ENCODE peak calls at places on chromosomes 5 and 9, in nine cellular contexts. K is A549; D is activated CD4-positive, alpha-beta T cell treated with anti-CD3 and anti-CD28 coated beads, Interleukin-2, amount 50 U/mL, for 4 hours; W is aorta; O is effector memory CD8-positive, alpha-beta T cell; X is stimulated activated CD8-positive, alpha-beta memory T cell treated with anti-CD3 and anti-CD28 coated beads, Interleukin-15, amount 100 ng/mL, for 4 hours; P is brain microvascular endothelial cell; J is GM20000; C is H7. V is an unnamed sample.

GRCh38 chr5:124262443-124262842 is 484.0 kb downstream of the ZNF608 start:
- DNase-seq in P (no peak), D (no peak), X (no peak), W (no peak), O (no peak), K (no peak), J (no peak), C (peak; percentile 8), V (no peak)

GRCh38 chr9:34254141-34254913 is 74.7 kb downstream of the KIF24 start:
- DNase-seq in K (peak; percentile 66), C (no peak), O (no peak), J (no peak), P (peak; percentile 45), D (no peak), X (no peak), W (no peak), V (no peak)

GRCh38 chr5:27727254-27727653 is 688.9 kb upstream of the CDH9 start:
- DNase-seq in P (no peak), J (no peak), C (peak; percentile 18), D (no peak), X (no peak), K (no peak), W (no peak), O (no peak), V (no peak)

GRCh38 chr9:89426389-89426961 is 71.4 kb downstream of the SEMA4D start:
- DNase-seq in X (no peak), K (no peak), D (no peak), C (no peak), J (peak; percentile 69), P (no peak), W (no peak), O (peak; percentile 40), V (no peak)

GRCh38 chr9:132864691-132865090 is 13.4 kb downstream of the AK8 start:
- DNase-seq in W (no peak), D (no peak), J (no peak), K (no peak), X (no peak), O (no peak), C (peak; percentile 51), P (no peak), V (no peak)

GRCh38 chr9:5089737-5090136 is 95.7 kb downstream of the INSL6 start:
- DNase-seq in C (no peak), O (no peak), K (no peak), P (no peak), D (no peak), W (no peak), X (no peak), J (no peak), V (no peak)

GRCh38 chr5:172920447-172920849 is 38.8 kb upstream of the RPL26L1 start:
- DNase-seq in D (no peak), P (peak; percentile 99), J (no peak), C (no peak), O (no peak), K (peak; percentile 95), X (no peak), W (peak; percentile 92), V (no peak)

GRCh38 chr9:5818424-5819142 is 14.3 kb downstream of the ERMP1 start:
- DNase-seq in X (no peak), K (no peak), J (no peak), C (no peak), O (no peak), P (no peak), W (no peak), D (no peak), V (no peak)

GRCh38 chr5:1521671-1522600 is 1.8 kb downstream of the LPCAT1 start:
- DNase-seq in C (peak; percentile 69), K (no peak), D (no peak), X (no peak), W (peak; percentile 77), O (no peak), J (no peak), P (peak; percentile 81), V (no peak)

GRCh38 chr5:68587181-68587580 is 371.6 kb downstream of the PIK3R1 start:
- DNase-seq in C (no peak), P (no peak), X (no peak), K (no peak), O (no peak), D (no peak), W (no peak), J (no peak), V (no peak)

GRCh38 chr5:132475531-132475930 is 15.0 kb downstream of the IRF1 start:
- DNase-seq in C (no peak), D (no peak), X (no peak), O (no peak), K (no peak), P (no peak), W (no peak), J (no peak), V (no peak)

GRCh38 chr9:120336021-120336752 is 243.8 kb downstream of the CDK5RAP2 start:
- DNase-seq in O (no peak), X (no peak), J (no peak), C (no peak), K (no peak), W (no peak), D (no peak), P (no peak), V (no peak)

GRCh38 chr5:58330781-58331180 is 129.1 kb downstream of the PLK2 start:
- DNase-seq in P (no peak), J (no peak), C (no peak), D (no peak), X (no peak), O (no peak), W (no peak), K (no peak), V (no peak)

GRCh38 chr9:89009049-89009840 is 18.0 kb downstream of the S1PR3 start:
- DNase-seq in C (no peak), X (no peak), P (no peak), J (no peak), W (peak; percentile 61), D (no peak), K (no peak), O (no peak), V (no peak)

GRCh38 chr9:6997330-6997729 is 239.6 kb downstream of the KDM4C start:
- DNase-seq in J (no peak), W (no peak), D (no peak), K (no peak), P (no peak), C (no peak), O (no peak), X (no peak), V (no peak)

GRCh38 chr5:73066466-73066865 is 53.9 kb upstream of the TMEM171 start:
- DNase-seq in C (no peak), O (no peak), J (no peak), X (no peak), D (no peak), P (peak; percentile 75), K (no peak), W (no peak), V (no peak)